ENCODE peak calls at places on chromosomes 6 and 20, in six cellular contexts. R is GM23248, C is HCT116, V is PC-3, G is GM23338, U is neural progenitor cell. Y is an unnamed sample.

GRCh38 chr6:113068569-113068968 is 721.4 kb downstream of the RFPL4B start:
- DNase-seq in R (peak; percentile 4), C (no peak), V (no peak), G (no peak), U (no peak), Y (no peak)

GRCh38 chr20:45752747-45753146 is 30.6 kb downstream of the SPINT4 start:
- DNase-seq in R (peak; percentile 45), C (no peak), V (no peak), G (no peak), U (no peak), Y (no peak)

GRCh38 chr6:146050168-146050567 is 21.3 kb downstream of the GRM1 start:
- DNase-seq in R (no peak), C (no peak), V (no peak), G (no peak), U (no peak), Y (no peak)

GRCh38 chr6:156699017-156699421 is 78.2 kb upstream of the ARID1B start:
- DNase-seq in R (peak; percentile 82), C (no peak), V (peak; percentile 91), G (no peak), U (no peak), Y (no peak)

GRCh38 chr20:23249541-23249940 is 101.0 kb upstream of the NXT1 start:
- DNase-seq in R (no peak), C (no peak), V (no peak), G (no peak), U (no peak), Y (no peak)

GRCh38 chr6:144351741-144352140 is 66.6 kb downstream of the UTRN start:
- DNase-seq in R (peak; percentile 48), C (no peak), V (no peak), G (no peak), U (no peak), Y (no peak)

GRCh38 chr6:164926686-164927085 is 382.7 kb downstream of the C6orf118 start:
- DNase-seq in R (no peak), C (no peak), V (no peak), G (no peak), U (no peak), Y (no peak)

GRCh38 chr6:41531591-41532582 is 14.3 kb upstream of the FOXP4 start:
- DNase-seq in R (peak; percentile 90), C (no peak), V (peak; percentile 56), G (no peak), U (no peak), Y (peak; percentile 36)

GRCh38 chr20:6767536-6768227 is at the start of gene BMP2:
- DNase-seq in R (peak; percentile 76), C (no peak), V (peak; percentile 28), G (peak; percentile 61), U (peak; percentile 87), Y (peak; percentile 91)

GRCh38 chr6:160950507-160950906 is 41.1 kb upstream of the MAP3K4 start:
- DNase-seq in R (peak; percentile 87), C (no peak), V (peak; percentile 50), G (no peak), U (no peak), Y (peak; percentile 28)

GRCh38 chr6:168133186-168133585 is 54.2 kb upstream of the FRMD1 start:
- DNase-seq in R (peak; percentile 88), C (no peak), V (no peak), G (no peak), U (peak; percentile 56), Y (peak; percentile 56)

GRCh38 chr6:91132461-91132860 is 545.6 kb upstream of the MAP3K7 start:
- DNase-seq in R (no peak), C (no peak), V (peak; percentile 18), G (no peak), U (no peak), Y (peak; percentile 16)

GRCh38 chr6:44696686-44697085 is 309.2 kb downstream of the CDC5L start:
- DNase-seq in R (no peak), C (no peak), V (no peak), G (no peak), U (no peak), Y (no peak)

GRCh38 chr6:82257088-82257774 is 9.7 kb upstream of the IBTK start:
- DNase-seq in R (no peak), C (no peak), V (peak; percentile 31), G (peak; percentile 43), U (no peak), Y (peak; percentile 14)

GRCh38 chr6:12000174-12000573 is 11.9 kb upstream of the HIVEP1 start:
- DNase-seq in R (no peak), C (no peak), V (no peak), G (no peak), U (no peak), Y (no peak)

GRCh38 chr6:79031821-79032590 is 46.0 kb downstream of the PHIP start:
- DNase-seq in R (peak; percentile 76), C (no peak), V (no peak), G (no peak), U (no peak), Y (no peak)

GRCh38 chr20:44648068-44648467 is 3.4 kb downstream of the ADA start:
- DNase-seq in R (no peak), C (no peak), V (no peak), G (peak; percentile 34), U (no peak), Y (no peak)

GRCh38 chr6:73123632-73124329 is 101.5 kb downstream of the KHDC1L start:
- DNase-seq in R (no peak), C (no peak), V (peak; percentile 41), G (no peak), U (no peak), Y (no peak)

GRCh38 chr6:19669206-19669605 is 168.0 kb upstream of the ID4 start:
- DNase-seq in R (peak; percentile 54), C (no peak), V (peak; percentile 25), G (no peak), U (no peak), Y (no peak)

GRCh38 chr20:53328956-53329355 is 264.7 kb downstream of the ZNF217 start:
- DNase-seq in R (peak; percentile 15), C (no peak), V (no peak), G (no peak), U (no peak), Y (no peak)

GRCh38 chr6:151627689-151628444 is 134.1 kb downstream of the CCDC170 start:
- DNase-seq in R (peak; percentile 8), C (peak; percentile 51), V (peak; percentile 72), G (no peak), U (no peak), Y (peak; percentile 15)

GRCh38 chr6:134047673-134048072 is 4.8 kb downstream of the SLC2A12 start:
- DNase-seq in R (no peak), C (no peak), V (no peak), G (no peak), U (no peak), Y (no peak)

GRCh38 chr6:71123051-71123450 is 165.6 kb upstream of the OGFRL1 start:
- DNase-seq in R (no peak), C (no peak), V (no peak), G (no peak), U (no peak), Y (no peak)

GRCh38 chr20:36644713-36645109 is 1.3 kb downstream of the SLA2 start:
- DNase-seq in R (peak; percentile 65), C (no peak), V (no peak), G (no peak), U (no peak), Y (no peak)

GRCh38 chr6:129317931-129318820 is 391.8 kb downstream of the ARHGAP18 start:
- DNase-seq in R (peak; percentile 72), C (no peak), V (peak; percentile 87), G (peak; percentile 90), U (peak; percentile 53), Y (no peak)

GRCh38 chr6:158797331-158798202 is 21.6 kb downstream of the EZR start:
- DNase-seq in R (peak; percentile 78), C (no peak), V (no peak), G (no peak), U (no peak), Y (no peak)

GRCh38 chr6:164286021-164286420 is 871.5 kb downstream of the QKI start:
- DNase-seq in R (no peak), C (no peak), V (no peak), G (no peak), U (no peak), Y (no peak)

DNA sequence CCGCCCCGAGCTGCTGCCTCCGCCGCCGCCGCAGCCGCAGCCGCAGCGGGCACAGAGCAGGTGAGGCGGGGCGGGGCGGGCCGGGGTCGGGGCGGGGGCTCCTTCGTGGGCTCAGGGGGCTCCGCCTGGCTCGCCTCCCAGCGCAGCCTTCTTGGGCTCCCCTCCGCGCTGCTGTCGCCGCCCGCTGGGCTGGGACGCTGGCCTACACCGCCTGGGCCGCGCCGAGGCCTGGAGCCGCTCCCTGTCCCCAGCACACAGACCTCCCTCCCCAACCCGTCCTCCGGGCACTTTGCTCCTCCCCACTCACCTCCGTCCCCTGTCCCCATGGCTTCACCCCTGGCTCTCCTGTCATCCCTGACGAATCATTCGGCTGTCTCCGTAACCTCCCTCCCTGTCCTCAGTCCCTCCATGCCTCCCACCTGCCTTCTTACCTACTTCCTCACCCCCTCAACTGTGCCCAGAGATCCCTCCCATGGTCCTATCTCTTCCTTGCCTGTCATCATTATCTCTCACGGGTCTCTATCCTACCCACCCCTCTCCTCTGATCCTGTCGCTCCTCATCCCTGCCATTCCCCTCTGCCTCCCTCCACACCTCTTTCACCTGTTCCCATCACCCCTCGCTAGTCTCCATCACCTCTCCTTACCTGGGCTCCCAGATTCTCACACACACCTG is 504 bp downstream of the TTBK1 start:
- DNase-seq in R (no peak), C (no peak), V (no peak), G (peak; percentile 44), U (no peak), Y (no peak)
- TF ChIP-seq EZH2 in R (peak; percentile 44), C (no peak), V (no peak), G (no peak), U (peak; percentile 3), Y (no peak)

DNA sequence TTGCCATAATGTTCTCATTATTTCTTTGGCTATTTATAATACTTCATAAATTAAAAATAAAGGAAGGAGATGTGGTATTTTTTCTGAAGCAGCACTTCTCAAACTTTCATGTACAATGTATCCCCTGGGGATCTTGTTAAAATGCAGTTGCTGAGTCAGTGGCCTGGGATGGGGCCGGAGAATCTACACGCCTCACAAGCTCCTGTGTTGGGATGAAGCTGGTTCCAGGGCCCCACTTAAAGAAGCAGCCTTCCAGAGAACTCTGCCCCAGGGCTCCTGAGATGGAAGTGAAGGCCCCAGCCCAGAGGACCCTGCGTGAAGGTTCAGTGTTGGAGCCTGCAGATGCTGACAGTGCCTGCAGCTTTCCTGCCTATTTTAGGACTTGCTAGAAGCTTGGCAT is 40.1 kb upstream of the SLC23A2 start:
- DNase-seq in R (peak; percentile 90), C (no peak), V (no peak), G (peak; percentile 14), U (peak; percentile 8), Y (peak; percentile 13)
- TF ChIP-seq EZH2phosphoT487 in R (no peak), C (no peak), V (no peak), G (no peak), U (no peak), Y (no peak)

GRCh38 chr6:17206566-17207072 is 74.5 kb upstream of the RBM24 start:
- DNase-seq in R (no peak), C (no peak), V (no peak), G (no peak), U (no peak), Y (no peak)
- TF ChIP-seq EZH2 in R (no peak), C (no peak), V (no peak), G (no peak), U (no peak), Y (no peak)

DNA sequence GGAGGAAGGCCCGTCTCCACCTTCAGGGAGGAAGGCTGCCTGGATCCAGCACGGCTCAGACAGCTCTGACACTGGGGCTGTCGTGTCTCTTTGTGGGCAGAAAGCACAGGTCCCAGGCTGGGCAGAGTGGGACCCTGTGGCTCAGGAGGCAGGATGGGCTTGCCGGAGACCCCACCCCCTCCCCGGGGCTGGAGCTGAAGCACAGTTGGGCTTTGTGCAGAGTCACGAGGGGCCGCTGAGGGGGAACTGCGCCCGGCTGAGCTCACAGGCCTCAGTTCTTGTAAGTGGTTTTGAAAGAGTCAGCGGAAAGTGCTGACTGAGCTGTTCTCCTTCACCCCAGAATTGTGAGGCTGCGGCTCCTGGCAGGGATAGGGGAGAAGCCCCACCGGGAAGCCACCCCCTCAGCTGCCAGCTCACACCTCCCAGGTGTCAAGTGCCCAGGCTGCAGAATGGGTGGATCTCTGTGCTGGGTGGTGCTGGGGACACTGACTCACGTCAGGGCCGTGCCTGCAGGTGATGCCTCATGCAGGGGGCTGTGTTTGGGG is 145.5 kb upstream of the RNF24 start:
- DNase-seq in R (no peak), C (no peak), V (peak; percentile 38), G (peak; percentile 39), U (peak; percentile 67), Y (peak; percentile 82)
- TF ChIP-seq EZH2phosphoT487 in R (no peak), C (no peak), V (no peak), G (no peak), U (no peak), Y (no peak)